ENCODE peak calls at places on chromosome 16, in seven cellular contexts. One of them, this sample, is unnamed.

GRCh38 chr16:4615389-4616046 is 830 bp upstream of the UBALD1 start:
- DNase-seq in spleen: peak
- DNase-seq in prostate gland: no peak
- DNase-seq in HL-60: no peak
- DNase-seq in transverse colon: peak
- DNase-seq in stomach: no peak
- DNase-seq in HepG2: no peak
- DNase-seq in this sample: no peak

GRCh38 chr16:28120754-28121153 is 57.2 kb upstream of the GSG1L start:
- DNase-seq in spleen: no peak
- DNase-seq in prostate gland: no peak
- DNase-seq in HL-60: no peak
- DNase-seq in transverse colon: no peak
- DNase-seq in stomach: no peak
- DNase-seq in HepG2: no peak
- DNase-seq in this sample: no peak

GRCh38 chr16:50547944-50548658 is at the start of gene NKD1:
- DNase-seq in spleen: peak
- DNase-seq in prostate gland: peak
- DNase-seq in HL-60: peak
- DNase-seq in transverse colon: peak
- DNase-seq in stomach: peak
- DNase-seq in HepG2: peak
- DNase-seq in this sample: peak

GRCh38 chr16:3089717-3090592 is 9.1 kb downstream of the ZSCAN10 start:
- DNase-seq in spleen: peak
- DNase-seq in prostate gland: no peak
- DNase-seq in HL-60: no peak
- DNase-seq in transverse colon: no peak
- DNase-seq in stomach: no peak
- DNase-seq in HepG2: no peak
- DNase-seq in this sample: no peak

GRCh38 chr16:20612551-20613470 is 36.6 kb upstream of the ACSM2B start:
- DNase-seq in spleen: no peak
- DNase-seq in prostate gland: no peak
- DNase-seq in HL-60: no peak
- DNase-seq in transverse colon: no peak
- DNase-seq in stomach: peak
- DNase-seq in HepG2: no peak
- DNase-seq in this sample: no peak

GRCh38 chr16:1564325-1564724 is 30.9 kb downstream of the TMEM204 start:
- DNase-seq in spleen: no peak
- DNase-seq in prostate gland: no peak
- DNase-seq in HL-60: no peak
- DNase-seq in transverse colon: no peak
- DNase-seq in stomach: no peak
- DNase-seq in HepG2: no peak
- DNase-seq in this sample: no peak

GRCh38 chr16:56424791-56425438 is 430 bp downstream of the AMFR start:
- DNase-seq in spleen: peak
- DNase-seq in prostate gland: peak
- DNase-seq in HL-60: no peak
- DNase-seq in transverse colon: peak
- DNase-seq in stomach: no peak
- DNase-seq in HepG2: no peak
- DNase-seq in this sample: peak

GRCh38 chr16:88014201-88014781 is 63.1 kb downstream of the BANP start:
- DNase-seq in spleen: no peak
- DNase-seq in prostate gland: no peak
- DNase-seq in HL-60: no peak
- DNase-seq in transverse colon: no peak
- DNase-seq in stomach: peak
- DNase-seq in HepG2: peak
- DNase-seq in this sample: peak

GRCh38 chr16:51155199-51155607 is 4.1 kb upstream of the SALL1 start:
- DNase-seq in spleen: no peak
- DNase-seq in prostate gland: no peak
- DNase-seq in HL-60: no peak
- DNase-seq in transverse colon: no peak
- DNase-seq in stomach: no peak
- DNase-seq in HepG2: no peak
- DNase-seq in this sample: no peak

GRCh38 chr16:47139561-47140185 is 4.1 kb downstream of the NETO2 start:
- DNase-seq in spleen: no peak
- DNase-seq in prostate gland: no peak
- DNase-seq in HL-60: no peak
- DNase-seq in transverse colon: no peak
- DNase-seq in stomach: no peak
- DNase-seq in HepG2: no peak
- DNase-seq in this sample: no peak

GRCh38 chr16:57609541-57610401 is 18.7 kb upstream of the ADGRG1 start:
- DNase-seq in spleen: peak
- DNase-seq in prostate gland: no peak
- DNase-seq in HL-60: no peak
- DNase-seq in transverse colon: peak
- DNase-seq in stomach: peak
- DNase-seq in HepG2: no peak
- DNase-seq in this sample: no peak

GRCh38 chr16:65908568-65908967 is 457.9 kb upstream of the CDH5 start:
- DNase-seq in spleen: no peak
- DNase-seq in prostate gland: no peak
- DNase-seq in HL-60: no peak
- DNase-seq in transverse colon: no peak
- DNase-seq in stomach: no peak
- DNase-seq in HepG2: no peak
- DNase-seq in this sample: no peak

GRCh38 chr16:82146957-82147356 is 23.1 kb downstream of the MPHOSPH6 start:
- DNase-seq in spleen: no peak
- DNase-seq in prostate gland: no peak
- DNase-seq in HL-60: no peak
- DNase-seq in transverse colon: no peak
- DNase-seq in stomach: no peak
- DNase-seq in HepG2: peak
- DNase-seq in this sample: no peak

GRCh38 chr16:4203748-4204147 is 38.1 kb downstream of the SRL start:
- DNase-seq in spleen: no peak
- DNase-seq in prostate gland: no peak
- DNase-seq in HL-60: no peak
- DNase-seq in transverse colon: no peak
- DNase-seq in stomach: no peak
- DNase-seq in HepG2: no peak
- DNase-seq in this sample: no peak

GRCh38 chr16:19213885-19214284 is 45.8 kb downstream of the SYT17 start:
- DNase-seq in spleen: no peak
- DNase-seq in prostate gland: no peak
- DNase-seq in HL-60: no peak
- DNase-seq in transverse colon: no peak
- DNase-seq in stomach: no peak
- DNase-seq in HepG2: peak
- DNase-seq in this sample: no peak

GRCh38 chr16:66035096-66035495 is 331.4 kb upstream of the CDH5 start:
- DNase-seq in spleen: no peak
- DNase-seq in prostate gland: no peak
- DNase-seq in HL-60: no peak
- DNase-seq in transverse colon: no peak
- DNase-seq in stomach: no peak
- DNase-seq in HepG2: no peak
- DNase-seq in this sample: no peak

DNA sequence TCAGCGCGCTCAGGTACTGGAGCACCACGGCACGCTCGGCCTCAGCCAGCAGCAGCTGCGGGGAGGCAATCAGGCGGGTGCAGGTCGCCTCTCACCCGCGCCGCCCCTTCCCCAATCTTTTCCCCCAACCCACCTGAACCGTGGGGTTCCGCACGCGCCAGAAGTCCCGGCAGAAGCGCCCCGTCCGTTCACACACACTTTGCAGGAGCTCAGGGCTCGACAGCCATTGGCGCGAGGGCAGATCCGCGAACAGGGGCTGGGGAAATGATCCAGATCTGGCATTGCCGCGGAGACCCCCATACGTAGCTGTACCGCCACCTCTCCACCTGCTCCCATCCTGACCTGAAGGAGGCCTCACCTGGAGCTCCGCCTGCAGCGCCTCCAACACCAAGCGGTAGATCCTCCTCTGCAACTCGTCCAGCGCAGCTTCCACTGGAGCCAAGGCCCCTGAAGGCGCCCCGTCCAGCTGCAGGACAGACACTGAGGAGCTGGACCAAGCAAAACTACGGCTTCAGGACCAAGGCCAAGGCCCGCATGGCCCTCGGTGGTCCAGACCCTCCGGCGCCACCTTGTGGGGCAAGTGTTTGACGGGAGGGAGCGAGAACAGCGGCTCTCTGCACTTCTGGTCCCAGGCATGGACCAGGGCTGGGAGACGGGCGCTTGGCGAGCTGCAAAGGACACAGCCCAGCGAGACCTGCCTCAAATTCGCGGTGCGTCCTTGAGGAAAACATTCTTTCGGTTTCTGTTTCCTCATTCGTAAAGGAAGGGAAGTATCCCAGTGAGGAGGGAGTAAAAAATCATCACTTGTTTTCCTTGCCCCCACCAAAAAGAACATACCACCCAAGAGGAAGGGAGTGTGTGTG is 1.5 kb upstream of the MATCAP1 start:
- DNase-seq in spleen: peak
- DNase-seq in prostate gland: peak
- DNase-seq in HL-60: no peak
- DNase-seq in transverse colon: peak
- DNase-seq in stomach: peak
- DNase-seq in HepG2: peak
- DNase-seq in this sample: peak
- TF ChIP-seq POLR2AphosphoS5 in spleen: peak
- TF ChIP-seq POLR2AphosphoS5 in prostate gland: peak
- TF ChIP-seq POLR2AphosphoS5 in HL-60: no peak
- TF ChIP-seq POLR2AphosphoS5 in transverse colon: peak
- TF ChIP-seq POLR2AphosphoS5 in stomach: peak
- TF ChIP-seq POLR2AphosphoS5 in HepG2: no peak
- TF ChIP-seq POLR2AphosphoS5 in this sample: peak

GRCh38 chr16:17397499-17397891 is 73.3 kb downstream of the XYLT1 start:
- DNase-seq in spleen: no peak
- DNase-seq in prostate gland: no peak
- DNase-seq in HL-60: no peak
- DNase-seq in transverse colon: peak
- DNase-seq in stomach: peak
- DNase-seq in HepG2: peak
- DNase-seq in this sample: no peak
- TF ChIP-seq POLR2AphosphoS5 in spleen: peak
- TF ChIP-seq POLR2AphosphoS5 in prostate gland: peak
- TF ChIP-seq POLR2AphosphoS5 in HL-60: no peak
- TF ChIP-seq POLR2AphosphoS5 in transverse colon: peak
- TF ChIP-seq POLR2AphosphoS5 in stomach: no peak
- TF ChIP-seq POLR2AphosphoS5 in HepG2: no peak
- TF ChIP-seq POLR2AphosphoS5 in this sample: no peak

DNA sequence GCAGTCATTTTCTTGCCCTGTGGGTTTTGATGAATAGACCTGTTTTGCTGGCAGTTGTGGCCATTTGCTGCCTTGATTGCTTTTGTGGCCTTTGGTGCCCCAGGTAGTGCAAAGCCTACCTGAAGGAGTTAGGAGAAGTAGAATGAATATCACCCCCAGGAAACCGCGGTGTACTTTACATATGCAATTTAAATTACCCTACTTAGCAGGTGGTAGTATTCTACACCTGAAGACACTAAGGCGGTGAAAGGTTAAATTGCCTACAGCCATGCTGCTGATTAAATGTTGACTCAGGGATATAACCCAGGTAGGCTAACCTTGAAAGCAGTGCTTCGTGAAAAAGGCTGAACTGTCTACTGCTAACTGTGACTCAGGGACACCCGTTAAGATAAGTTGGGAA is 27.2 kb upstream of the WWOX start:
- DNase-seq in spleen: no peak
- DNase-seq in prostate gland: no peak
- DNase-seq in HL-60: no peak
- DNase-seq in transverse colon: no peak
- DNase-seq in stomach: no peak
- DNase-seq in HepG2: no peak
- DNase-seq in this sample: no peak
- TF ChIP-seq POLR2AphosphoS5 in spleen: no peak
- TF ChIP-seq POLR2AphosphoS5 in prostate gland: no peak
- TF ChIP-seq POLR2AphosphoS5 in HL-60: no peak
- TF ChIP-seq POLR2AphosphoS5 in transverse colon: no peak
- TF ChIP-seq POLR2AphosphoS5 in stomach: no peak
- TF ChIP-seq POLR2AphosphoS5 in HepG2: no peak
- TF ChIP-seq POLR2AphosphoS5 in this sample: no peak

GRCh38 chr16:60485877-60486489 is 1550.3 kb downstream of the CDH8 start:
- DNase-seq in spleen: no peak
- DNase-seq in prostate gland: no peak
- DNase-seq in HL-60: no peak
- DNase-seq in transverse colon: no peak
- DNase-seq in stomach: no peak
- DNase-seq in HepG2: no peak
- DNase-seq in this sample: no peak

GRCh38 chr16:60491258-60491657 is 1545.0 kb downstream of the CDH8 start:
- DNase-seq in spleen: no peak
- DNase-seq in prostate gland: no peak
- DNase-seq in HL-60: no peak
- DNase-seq in transverse colon: no peak
- DNase-seq in stomach: no peak
- DNase-seq in HepG2: no peak
- DNase-seq in this sample: no peak
- TF ChIP-seq POLR2AphosphoS5 in spleen: no peak
- TF ChIP-seq POLR2AphosphoS5 in prostate gland: no peak
- TF ChIP-seq POLR2AphosphoS5 in HL-60: no peak
- TF ChIP-seq POLR2AphosphoS5 in transverse colon: no peak
- TF ChIP-seq POLR2AphosphoS5 in stomach: no peak
- TF ChIP-seq POLR2AphosphoS5 in HepG2: no peak
- TF ChIP-seq POLR2AphosphoS5 in this sample: no peak